ENCODE peak calls at places on chromosomes 16 and 17, in nine cellular contexts. R is IMR-90; Y is fibroblast of lung; S is SK-N-SH; P is prostate gland; B is left ventricle myocardium inferior; I is CD8-positive, alpha-beta T cell; J is adrenal gland; L is breast epithelium. T is an unnamed sample. For H3K4me1 and H3K36me3, the result is how much of the 10 kb centered on the place peaks cover.

GRCh38 chr16:53588081-53588648 is 85.2 kb upstream of the AKTIP start:
- DNase-seq in R (no peak), S (no peak), L (no peak), P (no peak), Y (no peak), B (no peak), I (no peak), J (no peak), T (no peak)

GRCh38 chr16:86387461-86388440 is 122.6 kb upstream of the FOXF1 start:
- DNase-seq in L (no peak), B (no peak), R (peak), Y (peak), J (no peak), S (no peak), I (no peak), P (no peak), T (no peak)

GRCh38 chr17:10021239-10021638 is 116.2 kb upstream of the RCVRN start:
- DNase-seq in L (no peak), J (peak), Y (no peak), P (no peak), S (no peak), I (no peak), B (no peak), R (peak), T (no peak)

GRCh38 chr17:72407336-72408121 is 286.7 kb downstream of the SOX9 start:
- DNase-seq in P (peak), S (peak), I (no peak), R (peak), B (peak), L (peak), Y (peak), J (peak), T (no peak)

GRCh38 chr17:72529386-72529785 is 408.6 kb downstream of the SOX9 start:
- DNase-seq in Y (peak), P (no peak), I (no peak), R (no peak), B (no peak), S (no peak), L (no peak), J (no peak), T (no peak)

GRCh38 chr17:81576621-81577277 is 24.6 kb upstream of the FAAP100 start:
- DNase-seq in R (peak), Y (peak), J (no peak), B (no peak), P (no peak), I (no peak), S (no peak), L (no peak), T (peak)

GRCh38 chr17:70804161-70804560 is 634.8 kb downstream of the KCNJ2 start:
- DNase-seq in L (no peak), S (no peak), P (no peak), J (no peak), I (no peak), Y (peak), B (no peak), R (peak), T (no peak)

GRCh38 chr16:50467943-50468748 is 80.0 kb upstream of the NKD1 start:
- DNase-seq in I (peak), R (no peak), L (no peak), J (peak), B (no peak), P (no peak), Y (peak), S (peak), T (peak)

GRCh38 chr17:50123649-50124349 is 6.2 kb downstream of the SAMD14 start:
- DNase-seq in J (no peak), I (no peak), B (no peak), P (no peak), L (no peak), Y (peak), S (peak), R (peak), T (no peak)

GRCh38 chr17:35447494-35447893 is 1.1 kb downstream of the SLFN13 start:
- DNase-seq in Y (no peak), L (no peak), B (no peak), P (no peak), I (no peak), R (no peak), J (no peak), S (no peak), T (no peak)

DNA sequence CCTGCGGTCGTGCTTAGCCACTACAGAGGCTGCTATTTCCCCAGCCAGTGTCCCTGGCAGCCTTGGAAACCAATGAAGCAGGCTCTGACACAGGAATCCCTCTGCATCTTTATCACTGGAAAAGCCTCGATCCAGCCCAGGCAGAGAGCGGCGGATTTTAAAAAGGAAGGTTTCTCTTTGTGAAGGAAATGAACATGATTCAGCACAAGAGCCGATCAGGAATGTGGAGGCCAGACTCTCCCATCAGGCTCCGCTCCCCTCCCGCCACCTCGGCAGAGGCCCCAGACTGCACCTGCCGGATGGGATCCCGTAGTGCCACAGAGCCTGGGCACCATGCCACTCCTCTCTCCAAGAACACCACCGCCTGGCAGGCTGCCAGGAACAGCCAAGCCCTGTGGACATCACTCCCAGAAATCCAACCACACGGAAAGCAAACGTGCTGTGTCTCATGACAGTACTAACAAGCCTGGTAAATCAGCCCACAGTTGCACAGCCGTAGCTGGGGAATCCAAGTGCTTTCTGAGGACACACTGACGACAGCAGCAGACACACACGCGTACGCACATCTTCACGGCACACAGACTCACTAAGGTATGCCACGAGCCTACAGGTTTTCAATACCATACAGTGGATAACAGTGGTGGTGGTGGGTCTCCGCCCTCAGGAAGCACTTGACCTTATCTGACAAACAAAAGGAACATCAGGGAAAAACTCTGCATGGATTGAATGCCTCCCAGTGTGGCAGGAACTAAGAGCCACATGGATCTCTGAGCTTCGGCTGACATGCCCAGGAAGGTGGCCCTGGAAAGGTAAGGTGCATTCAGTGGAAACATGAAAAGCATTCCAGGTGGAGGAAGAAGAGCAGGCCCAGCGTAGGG is 5.4 kb downstream of the LRRC75A start:
- DNase-seq in S (peak), Y (peak), B (peak), R (peak), J (peak), I (no peak), P (peak), L (peak), T (no peak)
- H3K4me3 ChIP-seq in S (no peak), Y (peak), B (peak), R (no peak), J (peak), I (no peak), P (no peak), L (peak), T (no peak)

GRCh38 chr16:10916534-10916933 is 25.7 kb downstream of the DEXI start:
- DNase-seq in Y (no peak), R (no peak), I (no peak), J (no peak), P (no peak), B (no peak), S (no peak), L (no peak), T (no peak)
- H3K4me1 ChIP-seq in Y (under half), R (under half), I (under half), J (under half), P (under half), B (under half), S (under half), L (under half), T (under half)

GRCh38 chr16:74472010-74472409 is 50.7 kb upstream of the CLEC18B start:
- DNase-seq in B (no peak), S (no peak), Y (no peak), L (no peak), R (no peak), P (no peak), I (no peak), J (no peak), T (no peak)

GRCh38 chr16:74480150-74481029 is 59.1 kb upstream of the CLEC18B start:
- DNase-seq in Y (peak), L (peak), P (peak), B (peak), I (no peak), J (no peak), R (no peak), S (no peak), T (peak)

DNA sequence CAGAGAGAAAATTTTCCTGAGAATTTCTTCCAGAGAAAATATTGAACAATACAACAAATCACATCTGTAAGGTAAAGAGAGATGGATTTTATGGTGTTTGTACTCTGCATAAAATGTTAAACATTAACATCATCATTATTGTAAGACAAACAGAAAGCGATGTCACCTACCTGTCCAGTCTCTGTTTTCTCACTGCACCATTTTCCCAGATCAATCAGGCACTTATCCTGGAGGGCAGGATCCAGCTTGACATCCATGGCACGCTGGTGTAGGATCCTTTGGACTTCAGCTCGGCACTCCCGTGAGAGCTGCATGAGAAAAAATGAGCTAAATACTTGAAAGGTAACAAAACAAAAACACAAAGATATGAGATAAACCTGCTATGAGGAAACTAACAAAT is 55.9 kb upstream of the CLEC18B start:
- DNase-seq in I (no peak), L (no peak), P (no peak), Y (no peak), J (no peak), R (no peak), S (no peak), B (no peak), T (no peak)
- H3K36me3 ChIP-seq in I (half or more), L (under half), P (under half), Y (under half), J (under half), R (under half), S (under half), B (half or more), T (half or more)

GRCh38 chr16:13178318-13178717 is 276.9 kb downstream of the SHISA9 start:
- DNase-seq in I (no peak), B (no peak), S (no peak), J (no peak), L (no peak), Y (no peak), R (no peak), P (no peak), T (no peak)

GRCh38 chr16:13171313-13171712 is 269.9 kb downstream of the SHISA9 start:
- DNase-seq in B (no peak), J (no peak), I (no peak), L (no peak), Y (no peak), R (no peak), S (no peak), P (no peak), T (no peak)

GRCh38 chr16:13181432-13181831 is 280.0 kb downstream of the SHISA9 start:
- DNase-seq in I (no peak), P (no peak), B (no peak), R (no peak), Y (no peak), J (no peak), L (no peak), S (no peak), T (no peak)

DNA sequence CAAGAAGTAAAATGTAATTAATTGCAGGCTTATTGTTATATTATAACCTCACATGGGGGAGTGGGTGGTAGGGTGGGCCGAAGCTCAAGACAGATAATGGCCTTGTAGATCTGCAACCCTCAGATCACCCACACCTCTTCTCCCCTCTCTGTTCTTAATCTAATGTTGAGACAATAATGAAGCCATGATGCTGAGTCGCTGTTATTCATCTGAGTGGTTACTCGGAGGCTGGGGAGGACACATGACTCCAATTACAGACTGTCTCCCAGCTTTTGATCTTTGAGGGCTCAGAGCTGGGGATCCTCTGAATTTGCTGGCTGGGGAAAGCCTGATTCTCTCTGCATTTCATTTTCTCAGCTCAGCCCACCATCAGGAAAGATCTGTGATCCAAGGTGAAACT is 275.3 kb downstream of the SHISA9 start:
- DNase-seq in J (no peak), I (no peak), B (no peak), P (no peak), S (no peak), Y (no peak), L (no peak), R (no peak), T (no peak)
- H3K4me3 ChIP-seq in J (no peak), I (no peak), B (no peak), P (no peak), S (no peak), Y (no peak), L (no peak), R (no peak), T (no peak)